ENCODE peak calls at places on chromosome 10, in four cellular contexts. One of them, this sample, is unnamed.

GRCh38 chr10:5606864-5607263 is 59.5 kb downstream of the ASB13 start:
- DNase-seq in LHCN-M2: no peak
- DNase-seq in heart right ventricle: no peak
- DNase-seq in HL-60: no peak
- DNase-seq in this sample: no peak

GRCh38 chr10:123929791-123930190 is 38.2 kb upstream of the CPXM2 start:
- DNase-seq in LHCN-M2: no peak
- DNase-seq in heart right ventricle: no peak
- DNase-seq in HL-60: no peak
- DNase-seq in this sample: no peak

GRCh38 chr10:120824864-120825263 is 26.3 kb upstream of the WDR11 start:
- DNase-seq in LHCN-M2: peak; percentile 1
- DNase-seq in heart right ventricle: no peak
- DNase-seq in HL-60: no peak
- DNase-seq in this sample: peak; percentile 10

GRCh38 chr10:7075110-7075509 is 335.7 kb downstream of the SFMBT2 start:
- DNase-seq in LHCN-M2: no peak
- DNase-seq in heart right ventricle: no peak
- DNase-seq in HL-60: no peak
- DNase-seq in this sample: no peak

GRCh38 chr10:49220031-49220430 is 31.8 kb upstream of the TMEM273 start:
- DNase-seq in LHCN-M2: no peak
- DNase-seq in heart right ventricle: no peak
- DNase-seq in HL-60: no peak
- DNase-seq in this sample: no peak

GRCh38 chr10:110717830-110718595 is 73.9 kb downstream of the RBM20 start:
- DNase-seq in LHCN-M2: peak; percentile 54
- DNase-seq in heart right ventricle: peak; percentile 30
- DNase-seq in HL-60: peak; percentile 43
- DNase-seq in this sample: no peak

GRCh38 chr10:123134058-123134914 is 1.5 kb upstream of the HMX3 start:
- DNase-seq in LHCN-M2: no peak
- DNase-seq in heart right ventricle: no peak
- DNase-seq in HL-60: no peak
- DNase-seq in this sample: no peak

GRCh38 chr10:61140765-61141392 is 196.9 kb upstream of the RHOBTB1 start:
- DNase-seq in LHCN-M2: peak; percentile 64
- DNase-seq in heart right ventricle: no peak
- DNase-seq in HL-60: peak; percentile 1
- DNase-seq in this sample: peak; percentile 71

GRCh38 chr10:119693262-119693957 is 32.4 kb upstream of the INPP5F start:
- DNase-seq in LHCN-M2: peak; percentile 60
- DNase-seq in heart right ventricle: no peak
- DNase-seq in HL-60: no peak
- DNase-seq in this sample: no peak

GRCh38 chr10:24360286-24361127 is 151.6 kb downstream of the KIAA1217 start:
- DNase-seq in LHCN-M2: peak; percentile 58
- DNase-seq in heart right ventricle: peak; percentile 62
- DNase-seq in HL-60: no peak
- DNase-seq in this sample: peak; percentile 52

GRCh38 chr10:98262571-98262970 is 5.4 kb downstream of the LOXL4 start:
- DNase-seq in LHCN-M2: peak; percentile 45
- DNase-seq in heart right ventricle: peak; percentile 74
- DNase-seq in HL-60: peak; percentile 47
- DNase-seq in this sample: peak; percentile 43

GRCh38 chr10:43219848-43220247 is 47.0 kb downstream of the RASGEF1A start:
- DNase-seq in LHCN-M2: no peak
- DNase-seq in heart right ventricle: peak; percentile 2
- DNase-seq in HL-60: no peak
- DNase-seq in this sample: no peak

GRCh38 chr10:93413252-93413689 is 68.9 kb downstream of the MYOF start:
- DNase-seq in LHCN-M2: no peak
- DNase-seq in heart right ventricle: no peak
- DNase-seq in HL-60: peak; percentile 72
- DNase-seq in this sample: no peak

GRCh38 chr10:122648599-122649428 is 50.8 kb downstream of the C10orf120 start:
- DNase-seq in LHCN-M2: peak; percentile 64
- DNase-seq in heart right ventricle: peak; percentile 54
- DNase-seq in HL-60: no peak
- DNase-seq in this sample: peak; percentile 25

GRCh38 chr10:21069278-21069677 is 172.2 kb upstream of the NEBL start:
- DNase-seq in LHCN-M2: no peak
- DNase-seq in heart right ventricle: no peak
- DNase-seq in HL-60: no peak
- DNase-seq in this sample: no peak

GRCh38 chr10:72953687-72954086 is 919 bp downstream of the PLA2G12B start:
- DNase-seq in LHCN-M2: no peak
- DNase-seq in heart right ventricle: no peak
- DNase-seq in HL-60: no peak
- DNase-seq in this sample: no peak

GRCh38 chr10:5585517-5586222 is 60.9 kb downstream of the CALML3 start:
- DNase-seq in LHCN-M2: peak; percentile 45
- DNase-seq in heart right ventricle: no peak
- DNase-seq in HL-60: no peak
- DNase-seq in this sample: no peak